ENCODE peak calls at places on chromosomes 6 and 20, in four cellular contexts. One of them, this sample, is unnamed.

GRCh38 chr6:105600342-105601293 is 197.7 kb upstream of the PREP start:
- DNase-seq in GM12878: no peak
- DNase-seq in HepG2: no peak
- DNase-seq in K562: no peak
- DNase-seq in this sample: no peak

GRCh38 chr20:35145141-35145564 is 2.0 kb downstream of the EDEM2 start:
- DNase-seq in K562: peak
- DNase-seq in GM12878: peak
- DNase-seq in HepG2: peak
- DNase-seq in this sample: no peak

GRCh38 chr6:92023410-92023940 is 1395.9 kb downstream of the EPHA7 start:
- DNase-seq in GM12878: no peak
- DNase-seq in K562: no peak
- DNase-seq in HepG2: no peak
- DNase-seq in this sample: no peak

GRCh38 chr6:124964084-124964763 is 2.0 kb downstream of the RNF217 start:
- DNase-seq in K562: no peak
- DNase-seq in GM12878: no peak
- DNase-seq in HepG2: peak
- DNase-seq in this sample: no peak

GRCh38 chr6:139473239-139473701 is 98.8 kb upstream of the CITED2 start:
- DNase-seq in HepG2: no peak
- DNase-seq in GM12878: no peak
- DNase-seq in K562: no peak
- DNase-seq in this sample: peak

GRCh38 chr6:11282245-11282644 is 49.8 kb upstream of the NEDD9 start:
- DNase-seq in K562: no peak
- DNase-seq in HepG2: peak
- DNase-seq in GM12878: no peak
- DNase-seq in this sample: no peak

GRCh38 chr6:125918681-125919566 is 37.6 kb upstream of the HINT3 start:
- DNase-seq in HepG2: peak
- DNase-seq in K562: no peak
- DNase-seq in GM12878: peak
- DNase-seq in this sample: no peak

GRCh38 chr6:1670711-1671462 is 61.2 kb downstream of the FOXC1 start:
- DNase-seq in K562: no peak
- DNase-seq in HepG2: no peak
- DNase-seq in GM12878: peak
- DNase-seq in this sample: no peak

GRCh38 chr20:36802326-36803223 is 29.0 kb upstream of the DSN1 start:
- DNase-seq in K562: no peak
- DNase-seq in HepG2: no peak
- DNase-seq in GM12878: no peak
- DNase-seq in this sample: no peak

GRCh38 chr6:99801805-99802204 is 192.2 kb downstream of the MCHR2 start:
- DNase-seq in GM12878: no peak
- DNase-seq in HepG2: no peak
- DNase-seq in K562: no peak
- DNase-seq in this sample: no peak

GRCh38 chr6:137775720-137776119 is 91.3 kb upstream of the TNFAIP3 start:
- DNase-seq in GM12878: no peak
- DNase-seq in K562: no peak
- DNase-seq in HepG2: no peak
- DNase-seq in this sample: no peak

GRCh38 chr6:137776256-137776655 is 90.8 kb upstream of the TNFAIP3 start:
- DNase-seq in K562: no peak
- DNase-seq in HepG2: no peak
- DNase-seq in GM12878: no peak
- DNase-seq in this sample: no peak

GRCh38 chr6:137776786-137777185 is 90.3 kb upstream of the TNFAIP3 start:
- DNase-seq in HepG2: no peak
- DNase-seq in GM12878: no peak
- DNase-seq in K562: no peak
- DNase-seq in this sample: no peak

GRCh38 chr6:137775192-137775591 is 91.9 kb upstream of the TNFAIP3 start:
- DNase-seq in K562: no peak
- DNase-seq in HepG2: no peak
- DNase-seq in GM12878: no peak
- DNase-seq in this sample: no peak

GRCh38 chr6:137777299-137778075 is 89.6 kb upstream of the TNFAIP3 start:
- DNase-seq in GM12878: no peak
- DNase-seq in K562: no peak
- DNase-seq in HepG2: no peak
- DNase-seq in this sample: no peak
- TF ChIP-seq CREM in GM12878: no peak
- TF ChIP-seq CREM in K562: no peak
- TF ChIP-seq CREM in HepG2: no peak
- TF ChIP-seq CREM in this sample: no peak

GRCh38 chr20:44716309-44717106 is 1.3 kb downstream of the CCN5 start:
- DNase-seq in K562: no peak
- DNase-seq in GM12878: no peak
- DNase-seq in HepG2: no peak
- DNase-seq in this sample: no peak

GRCh38 chr20:44717986-44718385 is 2.8 kb downstream of the CCN5 start:
- DNase-seq in GM12878: no peak
- DNase-seq in K562: peak
- DNase-seq in HepG2: no peak
- DNase-seq in this sample: peak

GRCh38 chr20:44715495-44716308 is 533 bp downstream of the CCN5 start:
- DNase-seq in K562: no peak
- DNase-seq in HepG2: no peak
- DNase-seq in GM12878: no peak
- DNase-seq in this sample: no peak

GRCh38 chr20:44714102-44714700 is 968 bp upstream of the CCN5 start:
- DNase-seq in K562: no peak
- DNase-seq in HepG2: no peak
- DNase-seq in GM12878: no peak
- DNase-seq in this sample: no peak

DNA sequence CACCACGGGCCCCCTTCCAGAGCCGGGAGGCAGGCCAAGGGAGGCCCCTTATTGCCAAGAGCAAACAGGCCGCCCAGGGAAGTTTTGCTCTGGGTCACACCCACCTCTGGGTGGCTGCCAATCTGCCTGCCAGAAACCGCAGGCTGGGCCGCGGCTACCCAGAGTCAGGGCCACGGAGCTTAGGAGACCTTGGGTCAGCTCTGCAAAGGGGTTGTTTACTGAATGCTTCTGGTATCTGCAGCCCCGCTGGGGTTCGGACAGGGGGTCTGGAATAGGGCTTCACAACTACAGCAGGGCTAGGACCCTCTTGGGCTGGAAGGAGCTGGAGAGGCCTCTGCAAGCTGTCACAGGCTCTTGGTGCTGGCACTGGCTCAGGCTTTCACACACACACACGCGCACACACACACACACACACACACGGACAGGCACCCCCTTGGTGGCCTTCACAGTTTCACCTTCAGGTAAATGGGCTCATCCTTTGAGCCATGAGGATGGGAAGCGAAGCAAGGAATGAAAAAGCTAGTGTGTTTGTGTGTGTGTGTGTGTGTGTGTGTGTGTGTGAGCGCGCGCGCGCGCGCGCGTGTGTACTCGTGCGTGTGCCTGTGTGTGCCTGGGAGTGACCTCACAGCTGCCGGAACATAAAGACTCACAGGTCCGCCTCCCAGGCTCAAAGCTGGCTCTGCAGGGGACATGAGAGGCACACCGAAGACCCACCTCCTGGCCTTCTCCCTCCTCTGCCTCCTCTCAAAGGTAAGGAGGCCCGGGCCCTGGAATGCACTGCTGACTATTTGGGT is at the start of gene CCN5:
- DNase-seq in K562: peak
- DNase-seq in GM12878: no peak
- DNase-seq in HepG2: peak
- DNase-seq in this sample: no peak
- TF ChIP-seq CREM in K562: no peak
- TF ChIP-seq CREM in GM12878: no peak
- TF ChIP-seq CREM in HepG2: no peak
- TF ChIP-seq CREM in this sample: no peak

GRCh38 chr6:90811596-90812226 is 224.8 kb upstream of the MAP3K7 start:
- DNase-seq in K562: no peak
- DNase-seq in GM12878: no peak
- DNase-seq in HepG2: no peak
- DNase-seq in this sample: no peak
- TF ChIP-seq CREM in K562: no peak
- TF ChIP-seq CREM in GM12878: no peak
- TF ChIP-seq CREM in HepG2: no peak
- TF ChIP-seq CREM in this sample: no peak

GRCh38 chr6:155273438-155273837 is 9.6 kb downstream of the CLDN20 start:
- DNase-seq in HepG2: no peak
- DNase-seq in GM12878: no peak
- DNase-seq in K562: peak
- DNase-seq in this sample: no peak
- TF ChIP-seq CREM in HepG2: no peak
- TF ChIP-seq CREM in GM12878: no peak
- TF ChIP-seq CREM in K562: no peak
- TF ChIP-seq CREM in this sample: no peak

GRCh38 chr20:59673288-59673997 is 69.1 kb downstream of the PHACTR3 start:
- DNase-seq in GM12878: no peak
- DNase-seq in K562: no peak
- DNase-seq in HepG2: no peak
- DNase-seq in this sample: no peak
- TF ChIP-seq CREM in GM12878: no peak
- TF ChIP-seq CREM in K562: no peak
- TF ChIP-seq CREM in HepG2: no peak
- TF ChIP-seq CREM in this sample: no peak

GRCh38 chr6:64280569-64280968 is 645.0 kb downstream of the PHF3 start:
- DNase-seq in K562: no peak
- DNase-seq in HepG2: peak
- DNase-seq in GM12878: no peak
- DNase-seq in this sample: peak
- TF ChIP-seq CREM in K562: no peak
- TF ChIP-seq CREM in HepG2: no peak
- TF ChIP-seq CREM in GM12878: no peak
- TF ChIP-seq CREM in this sample: no peak

DNA sequence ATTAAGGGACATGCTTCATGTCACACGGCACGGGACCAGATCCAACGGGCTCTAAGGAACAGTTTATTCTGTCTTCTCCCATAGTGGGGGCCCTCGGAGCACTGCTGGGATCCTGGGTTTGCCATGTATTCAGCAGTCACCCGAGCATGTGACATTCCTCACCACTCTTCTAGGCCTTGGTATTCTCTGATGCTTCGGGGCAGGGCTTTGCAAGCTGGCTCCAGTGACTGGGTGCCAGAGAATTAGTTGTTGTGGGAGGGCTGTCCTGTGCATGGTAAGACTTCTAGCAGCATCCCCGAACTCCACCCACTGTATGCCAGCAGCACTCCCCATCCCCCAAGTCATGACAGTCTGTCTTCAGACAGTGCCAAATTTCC is 5.4 kb downstream of the CCN5 start:
- DNase-seq in HepG2: no peak
- DNase-seq in K562: no peak
- DNase-seq in GM12878: no peak
- DNase-seq in this sample: no peak
- TF ChIP-seq CREM in HepG2: no peak
- TF ChIP-seq CREM in K562: no peak
- TF ChIP-seq CREM in GM12878: no peak
- TF ChIP-seq CREM in this sample: no peak

DNA sequence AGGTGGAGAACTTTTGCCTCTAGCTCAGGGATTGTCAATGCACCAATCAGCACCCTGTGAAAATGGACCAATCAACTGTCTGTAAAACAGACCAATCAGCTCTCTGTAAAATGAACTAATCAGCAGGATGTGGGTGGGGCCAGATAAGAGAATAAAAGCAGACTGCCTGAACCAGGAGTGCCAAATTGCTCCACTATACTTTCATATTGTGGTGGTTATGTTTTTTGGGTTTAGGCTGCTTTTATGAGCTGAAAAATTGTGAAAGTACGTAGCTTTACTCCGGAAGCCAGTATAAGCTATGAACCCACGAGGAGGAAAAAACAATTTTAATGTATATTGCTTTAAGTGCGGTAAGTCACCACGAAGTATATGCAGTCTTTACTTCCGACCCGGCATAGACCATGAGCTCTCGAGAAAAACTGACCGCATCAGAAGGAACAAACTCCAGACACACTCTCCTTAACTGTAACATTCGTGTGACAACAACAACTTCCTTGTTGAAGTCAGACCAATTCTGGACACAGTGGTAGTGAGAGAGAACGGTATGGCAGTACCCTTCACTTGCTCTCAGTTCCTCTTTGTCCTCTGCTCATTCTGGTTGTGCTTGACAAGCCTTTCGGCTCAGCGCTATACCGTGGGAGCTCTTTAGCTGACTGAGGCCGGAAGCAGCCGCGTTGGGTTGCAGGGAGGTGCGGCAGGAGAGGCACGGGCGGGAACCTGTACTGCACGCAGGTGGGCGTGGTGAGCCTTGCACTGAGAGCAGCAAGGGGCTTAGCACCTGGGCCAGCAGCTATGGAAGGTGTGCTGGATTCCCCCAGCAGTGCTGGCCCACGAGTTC is 81.9 kb upstream of the E2F3 start:
- DNase-seq in K562: no peak
- DNase-seq in HepG2: no peak
- DNase-seq in GM12878: peak
- DNase-seq in this sample: no peak
- TF ChIP-seq CREM in K562: no peak
- TF ChIP-seq CREM in HepG2: no peak
- TF ChIP-seq CREM in GM12878: peak
- TF ChIP-seq CREM in this sample: no peak

DNA sequence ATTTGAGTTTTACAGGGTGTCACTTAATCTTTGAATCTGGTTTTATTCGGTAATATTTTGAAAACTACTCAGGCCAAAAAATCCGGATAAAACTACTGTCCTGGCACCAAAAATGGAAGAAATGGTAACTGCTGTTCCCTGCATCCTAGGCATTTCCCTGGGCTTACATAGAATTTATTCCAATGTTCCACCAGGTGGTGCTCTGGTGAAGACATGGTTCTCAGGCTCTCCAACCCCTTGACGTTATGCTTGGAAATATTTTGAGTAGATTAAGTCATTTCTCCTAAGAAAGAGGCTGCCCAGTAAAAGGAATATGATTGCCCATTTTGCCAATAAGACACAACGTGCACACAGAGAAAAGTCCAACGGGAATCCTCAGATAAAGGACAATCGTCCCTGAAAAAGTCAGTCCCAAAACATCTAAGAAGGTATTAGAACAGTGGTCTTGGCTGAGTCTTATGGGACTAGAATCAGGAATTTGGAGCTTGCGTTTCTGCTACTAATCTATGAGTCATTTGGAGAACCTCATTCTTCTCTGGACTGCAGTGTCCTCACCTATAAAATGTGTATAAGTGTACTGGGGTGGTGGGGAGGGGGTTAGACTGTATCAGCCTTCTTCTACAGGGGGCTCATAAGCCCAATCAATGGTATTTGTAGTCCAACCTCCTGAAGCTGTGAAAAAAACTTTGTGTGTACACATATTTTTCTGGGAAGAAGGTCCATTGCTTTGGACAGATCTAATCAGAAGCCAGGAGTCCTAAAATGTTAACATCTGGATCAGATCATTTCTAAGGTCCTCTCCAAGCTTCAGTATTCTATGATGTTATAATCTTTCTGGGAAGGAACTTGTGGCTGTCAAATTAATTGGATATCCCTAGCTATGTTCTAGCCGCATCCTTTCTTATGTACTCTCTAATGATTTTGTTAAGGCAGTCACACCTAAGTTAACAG is 131.0 kb upstream of the BMP2 start:
- DNase-seq in HepG2: peak
- DNase-seq in K562: no peak
- DNase-seq in GM12878: no peak
- DNase-seq in this sample: no peak
- TF ChIP-seq CREM in HepG2: no peak
- TF ChIP-seq CREM in K562: no peak
- TF ChIP-seq CREM in GM12878: no peak
- TF ChIP-seq CREM in this sample: no peak